ENCODE peak calls at places on chromosome 4, in eight cellular contexts. O, C, T, F, S, M, Q and X are unnamed samples.

GRCh38 chr4:118259103-118259502 is 93.7 kb downstream of the PRSS12 start:
- DNase-seq in M (no peak), T (no peak), C (no peak), Q (no peak), F (no peak), S (no peak), O (no peak), X (no peak)

GRCh38 chr4:7516773-7517144 is 82.0 kb upstream of the PSAPL1 start:
- DNase-seq in T (no peak), O (no peak), C (no peak), Q (no peak), M (no peak), F (no peak), S (no peak), X (no peak)

GRCh38 chr4:70518716-70519115 is 347 bp downstream of the AMTN start:
- DNase-seq in S (no peak), T (no peak), M (no peak), F (no peak), O (no peak), Q (no peak), C (no peak), X (no peak)

GRCh38 chr4:6668391-6668790 is 25.3 kb upstream of the S100P start:
- DNase-seq in C (no peak), S (no peak), M (peak), Q (no peak), O (no peak), F (no peak), T (no peak), X (no peak)

GRCh38 chr4:1994935-1995334 is 13.8 kb downstream of the NELFA start:
- DNase-seq in M (no peak), O (no peak), S (no peak), F (no peak), Q (no peak), C (no peak), T (no peak), X (no peak)

GRCh38 chr4:13559414-13559813 is 15.1 kb upstream of the NKX3-2 start:
- DNase-seq in S (no peak), O (peak), F (no peak), C (peak), M (peak), T (no peak), Q (no peak), X (no peak)

GRCh38 chr4:94676910-94677309 is 80.8 kb upstream of the BMPR1B start:
- DNase-seq in C (peak), Q (no peak), T (no peak), F (no peak), O (no peak), M (peak), S (no peak), X (no peak)

GRCh38 chr4:27008693-27009092 is 148.1 kb downstream of the STIM2 start:
- DNase-seq in C (no peak), O (no peak), Q (no peak), S (no peak), M (no peak), T (no peak), F (no peak), X (no peak)

GRCh38 chr4:16043820-16044554 is 39.8 kb downstream of the PROM1 start:
- DNase-seq in S (no peak), T (no peak), F (no peak), Q (no peak), O (no peak), M (no peak), C (no peak), X (no peak)

GRCh38 chr4:140252144-140252741 is 98.3 kb upstream of the MAML3 start:
- DNase-seq in O (no peak), M (no peak), Q (no peak), C (peak), T (no peak), F (no peak), S (no peak), X (no peak)

GRCh38 chr4:103012085-103012484 is 7.4 kb downstream of the SLC9B1 start:
- DNase-seq in M (peak), T (no peak), F (no peak), O (peak), Q (no peak), C (peak), S (no peak), X (no peak)

GRCh38 chr4:129138762-129139496 is 43.0 kb downstream of the C4orf33 start:
- DNase-seq in M (no peak), O (no peak), S (no peak), C (no peak), F (no peak), T (no peak), Q (no peak), X (no peak)

GRCh38 chr4:186643501-186644315 is 79.9 kb downstream of the FAT1 start:
- DNase-seq in M (peak), S (no peak), O (no peak), Q (no peak), C (peak), F (no peak), T (no peak), X (no peak)

GRCh38 chr4:183797445-183798248 is 107.5 kb upstream of the STOX2 start:
- DNase-seq in Q (no peak), T (no peak), C (peak), M (peak), F (peak), O (no peak), S (no peak), X (no peak)

GRCh38 chr4:3223346-3223745 is 25.6 kb upstream of the MSANTD1 start:
- DNase-seq in T (peak), O (no peak), M (no peak), S (no peak), Q (no peak), F (no peak), C (no peak), X (no peak)

GRCh38 chr4:11175374-11175773 is 253.3 kb downstream of the HS3ST1 start:
- DNase-seq in T (no peak), M (no peak), S (no peak), C (no peak), Q (no peak), F (no peak), O (no peak), X (no peak)

GRCh38 chr4:158996669-158997074 is 106.2 kb upstream of the RAPGEF2 start:
- DNase-seq in C (peak), S (no peak), T (no peak), F (no peak), Q (no peak), M (peak), O (peak), X (no peak)

GRCh38 chr4:161160718-161161117 is 1003.1 kb downstream of the FSTL5 start:
- DNase-seq in M (no peak), S (no peak), T (no peak), Q (no peak), F (no peak), C (no peak), O (no peak), X (no peak)

GRCh38 chr4:164312671-164313070 is 441.3 kb upstream of the SMIM31 start:
- DNase-seq in C (no peak), Q (no peak), F (no peak), T (no peak), M (no peak), O (no peak), S (no peak), X (no peak)

GRCh38 chr4:24089831-24090531 is 200.1 kb upstream of the PPARGC1A start:
- DNase-seq in F (no peak), S (no peak), C (peak), Q (no peak), T (no peak), O (no peak), M (peak), X (no peak)

GRCh38 chr4:94803181-94803580 is 45.4 kb downstream of the BMPR1B start:
- DNase-seq in S (no peak), M (peak), F (no peak), Q (no peak), O (no peak), T (no peak), C (peak), X (no peak)

GRCh38 chr4:155722816-155723499 is 35.9 kb upstream of the GUCY1B1 start:
- DNase-seq in S (no peak), F (no peak), O (peak), C (no peak), Q (no peak), M (peak), T (no peak), X (no peak)

GRCh38 chr4:80070880-80071620 is 2.0 kb downstream of the ANTXR2 start:
- DNase-seq in T (no peak), S (no peak), F (no peak), M (peak), Q (no peak), C (peak), O (no peak), X (no peak)